ENCODE peak calls at places on chromosomes 5 and 9, in eight cellular contexts. One of them, this sample, is unnamed.

GRCh38 chr9:15525958-15526357 is 15.2 kb upstream of the PSIP1 start:
- DNase-seq in pons: no peak
- DNase-seq in RWPE1: no peak
- DNase-seq in A172: no peak
- DNase-seq in CD4-positive, alpha-beta T cell: no peak
- DNase-seq in foreskin fibroblast: no peak
- DNase-seq in endothelial cell: no peak
- DNase-seq in left cardiac atrium: no peak
- DNase-seq in this sample: no peak

GRCh38 chr5:35003018-35003957 is 44.5 kb downstream of the AGXT2 start:
- DNase-seq in endothelial cell: peak
- DNase-seq in pons: peak
- DNase-seq in foreskin fibroblast: peak
- DNase-seq in RWPE1: peak
- DNase-seq in A172: peak
- DNase-seq in left cardiac atrium: peak
- DNase-seq in CD4-positive, alpha-beta T cell: peak
- DNase-seq in this sample: peak

GRCh38 chr5:96776606-96777005 is 31.1 kb downstream of the ERAP1 start:
- DNase-seq in CD4-positive, alpha-beta T cell: no peak
- DNase-seq in A172: no peak
- DNase-seq in left cardiac atrium: no peak
- DNase-seq in foreskin fibroblast: no peak
- DNase-seq in RWPE1: no peak
- DNase-seq in endothelial cell: no peak
- DNase-seq in pons: peak
- DNase-seq in this sample: no peak

GRCh38 chr5:1656271-1656975 is 132.7 kb upstream of the LPCAT1 start:
- DNase-seq in endothelial cell: no peak
- DNase-seq in left cardiac atrium: no peak
- DNase-seq in pons: no peak
- DNase-seq in A172: no peak
- DNase-seq in CD4-positive, alpha-beta T cell: no peak
- DNase-seq in foreskin fibroblast: no peak
- DNase-seq in RWPE1: no peak
- DNase-seq in this sample: no peak

GRCh38 chr5:139708434-139708849 is 60.3 kb downstream of the CXXC5 start:
- DNase-seq in endothelial cell: no peak
- DNase-seq in pons: no peak
- DNase-seq in A172: no peak
- DNase-seq in CD4-positive, alpha-beta T cell: no peak
- DNase-seq in RWPE1: no peak
- DNase-seq in foreskin fibroblast: no peak
- DNase-seq in left cardiac atrium: no peak
- DNase-seq in this sample: no peak

GRCh38 chr5:25975881-25976280 is 1062.5 kb downstream of the CDH9 start:
- DNase-seq in endothelial cell: no peak
- DNase-seq in RWPE1: no peak
- DNase-seq in left cardiac atrium: no peak
- DNase-seq in pons: no peak
- DNase-seq in CD4-positive, alpha-beta T cell: no peak
- DNase-seq in A172: no peak
- DNase-seq in foreskin fibroblast: no peak
- DNase-seq in this sample: no peak

GRCh38 chr5:40689442-40689841 is 9.7 kb downstream of the PTGER4 start:
- DNase-seq in CD4-positive, alpha-beta T cell: peak
- DNase-seq in endothelial cell: no peak
- DNase-seq in pons: peak
- DNase-seq in A172: peak
- DNase-seq in foreskin fibroblast: peak
- DNase-seq in left cardiac atrium: no peak
- DNase-seq in RWPE1: peak
- DNase-seq in this sample: peak

GRCh38 chr9:127130661-127131538 is 8.5 kb upstream of the ANGPTL2 start:
- DNase-seq in endothelial cell: no peak
- DNase-seq in foreskin fibroblast: peak
- DNase-seq in pons: peak
- DNase-seq in left cardiac atrium: peak
- DNase-seq in A172: peak
- DNase-seq in RWPE1: peak
- DNase-seq in CD4-positive, alpha-beta T cell: no peak
- DNase-seq in this sample: no peak

This sample was measured in RCC 7860.